ENCODE peak calls at places on chromosomes 4 and X, in eight cellular contexts. R, T, C, U, V, Z, O and J are unnamed samples.

GRCh38 chr4:77586953-77587383 is 18.7 kb upstream of the CXCL13 start:
- DNase-seq in R (no peak), T (peak), C (no peak), U (no peak), V (no peak), Z (no peak), O (peak), J (peak)

GRCh38 chrX:10949541-10949940 is 161.6 kb upstream of the HCCS start:
- DNase-seq in R (no peak), T (no peak), C (no peak), U (no peak), V (no peak), Z (no peak), O (no peak), J (no peak)

GRCh38 chrX:19512961-19513360 is 2.3 kb downstream of the MAP3K15 start:
- DNase-seq in R (no peak), T (no peak), C (no peak), U (no peak), V (no peak), Z (no peak), O (no peak), J (no peak)

GRCh38 chrX:33735182-33735581 is 396.9 kb downstream of the FAM47A start:
- DNase-seq in R (no peak), T (no peak), C (no peak), U (no peak), V (no peak), Z (no peak), O (no peak), J (no peak)

GRCh38 chr4:13292372-13292771 is 191.8 kb downstream of the RAB28 start:
- DNase-seq in R (no peak), T (no peak), C (no peak), U (no peak), V (no peak), Z (no peak), O (no peak), J (no peak)

GRCh38 chr4:74292111-74292870 is 16.0 kb upstream of the EPGN start:
- DNase-seq in R (no peak), T (no peak), C (no peak), U (no peak), V (no peak), Z (no peak), O (no peak), J (no peak)

GRCh38 chrX:149633511-149633910 is 1.9 kb upstream of the TMEM185A start:
- DNase-seq in R (no peak), T (no peak), C (no peak), U (no peak), V (no peak), Z (no peak), O (no peak), J (no peak)

GRCh38 chr4:40330536-40330935 is 4.6 kb upstream of the CHRNA9 start:
- DNase-seq in R (no peak), T (no peak), C (peak), U (no peak), V (no peak), Z (no peak), O (no peak), J (no peak)

GRCh38 chr4:112183252-112183651 is 38.0 kb downstream of the FAM241A start:
- DNase-seq in R (no peak), T (no peak), C (no peak), U (no peak), V (no peak), Z (no peak), O (no peak), J (no peak)

GRCh38 chr4:14695411-14695810 is 306.9 kb upstream of the CPEB2 start:
- DNase-seq in R (no peak), T (no peak), C (no peak), U (no peak), V (no peak), Z (no peak), O (no peak), J (no peak)

GRCh38 chrX:66110112-66110511 is 53.9 kb upstream of the HEPH start:
- DNase-seq in R (no peak), T (peak), C (peak), U (no peak), V (no peak), Z (no peak), O (no peak), J (peak)

GRCh38 chr4:101158507-101158906 is 188.8 kb downstream of the PPP3CA start:
- DNase-seq in R (no peak), T (no peak), C (no peak), U (no peak), V (no peak), Z (no peak), O (no peak), J (no peak)

GRCh38 chr4:6042293-6043063 is 24.2 kb upstream of the C4orf50 start:
- DNase-seq in R (no peak), T (no peak), C (no peak), U (no peak), V (no peak), Z (no peak), O (no peak), J (no peak)

GRCh38 chr4:10656988-10657387 is 27.6 kb downstream of the CLNK start:
- DNase-seq in R (no peak), T (no peak), C (peak), U (no peak), V (no peak), Z (no peak), O (no peak), J (no peak)

GRCh38 chr4:101418055-101418454 is 70.7 kb upstream of the PPP3CA start:
- DNase-seq in R (no peak), T (peak), C (peak), U (no peak), V (no peak), Z (no peak), O (peak), J (no peak)

GRCh38 chr4:7651461-7651921 is 216.8 kb upstream of the PSAPL1 start:
- DNase-seq in R (no peak), T (no peak), C (no peak), U (no peak), V (no peak), Z (no peak), O (no peak), J (no peak)

GRCh38 chrX:154458116-154458953 is at the start of gene PLXNA3:
- DNase-seq in R (no peak), T (peak), C (no peak), U (no peak), V (no peak), Z (no peak), O (no peak), J (no peak)

GRCh38 chr4:39025552-39026085 is 6.6 kb downstream of the TMEM156 start:
- DNase-seq in R (no peak), T (no peak), C (peak), U (no peak), V (no peak), Z (peak), O (no peak), J (no peak)

DNA sequence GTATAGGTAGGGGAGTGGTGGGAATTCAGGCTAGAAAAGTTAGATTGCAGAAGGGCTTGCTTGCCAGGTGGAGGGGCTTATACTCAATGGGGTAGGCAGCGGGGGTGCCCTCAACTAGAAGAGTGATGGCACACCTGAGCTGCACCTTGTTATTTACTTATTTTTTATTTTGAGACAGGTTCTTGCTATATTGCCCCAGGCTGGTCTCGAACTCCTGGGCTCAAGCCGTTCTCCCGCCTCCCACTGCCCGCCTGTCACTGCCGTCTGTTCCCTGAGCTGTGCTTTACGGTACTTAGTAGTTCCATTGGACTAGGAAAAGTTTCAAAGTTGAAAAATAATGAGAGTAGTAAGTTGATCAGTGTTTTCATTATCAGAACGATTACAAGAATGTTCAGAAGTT is 2.0 kb downstream of the ZFX start:
- DNase-seq in R (no peak), T (no peak), C (no peak), U (no peak), V (no peak), Z (no peak), O (no peak), J (no peak)
- TF ChIP-seq POLR2AphosphoS5 in R (no peak), T (no peak), C (no peak), U (no peak), V (no peak), Z (no peak), O (peak), J (no peak)

DNA sequence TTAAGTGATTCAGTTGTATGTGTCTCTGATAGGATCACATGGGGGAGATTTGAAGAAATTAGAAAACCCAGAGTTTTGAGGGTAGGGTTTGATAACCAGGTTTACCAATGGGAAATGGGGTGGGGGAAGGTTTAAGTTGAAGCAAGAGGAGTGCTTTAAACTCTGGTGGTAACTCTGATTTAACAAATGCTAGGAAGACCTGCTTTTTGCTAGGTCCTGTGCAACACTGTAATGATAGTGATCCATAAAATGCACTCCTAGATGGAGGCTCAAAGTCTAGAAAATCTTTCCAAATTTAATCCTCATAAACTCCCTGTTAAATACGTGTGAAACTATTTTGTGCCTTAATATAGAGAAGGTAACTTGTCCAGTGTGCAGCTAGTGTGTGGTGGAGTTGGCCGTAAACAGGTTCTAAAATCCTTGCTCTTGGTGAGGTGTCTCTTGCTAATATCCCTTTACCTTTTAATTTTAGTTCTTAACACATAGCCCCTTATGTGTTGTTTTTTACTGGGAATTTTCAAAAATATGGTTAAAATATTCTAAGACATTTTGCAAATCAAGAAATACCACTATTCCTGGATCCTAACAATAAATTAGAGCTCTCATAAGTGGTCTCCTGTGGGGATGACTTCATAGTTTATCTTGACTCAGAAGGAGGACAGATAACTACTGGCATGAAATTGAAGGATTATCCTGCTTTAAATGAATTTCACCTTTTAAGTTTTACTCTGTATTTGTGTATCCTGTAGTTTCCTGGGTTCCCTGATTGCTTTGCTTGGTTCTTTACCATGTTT is 4.1 kb downstream of the RPL34 start:
- DNase-seq in R (no peak), T (no peak), C (no peak), U (no peak), V (no peak), Z (no peak), O (no peak), J (no peak)
- H3K4me3 ChIP-seq in R (peak), T (no peak), C (no peak), U (no peak), V (no peak), Z (no peak), O (peak), J (no peak)

GRCh38 chrX:13110427-13111324 is 66.3 kb upstream of the FAM9C start:
- DNase-seq in R (no peak), T (peak), C (peak), U (no peak), V (no peak), Z (no peak), O (no peak), J (no peak)
- TF ChIP-seq POLR2AphosphoS5 in R (no peak), T (no peak), C (peak), U (peak), V (no peak), Z (no peak), O (no peak), J (no peak)

DNA sequence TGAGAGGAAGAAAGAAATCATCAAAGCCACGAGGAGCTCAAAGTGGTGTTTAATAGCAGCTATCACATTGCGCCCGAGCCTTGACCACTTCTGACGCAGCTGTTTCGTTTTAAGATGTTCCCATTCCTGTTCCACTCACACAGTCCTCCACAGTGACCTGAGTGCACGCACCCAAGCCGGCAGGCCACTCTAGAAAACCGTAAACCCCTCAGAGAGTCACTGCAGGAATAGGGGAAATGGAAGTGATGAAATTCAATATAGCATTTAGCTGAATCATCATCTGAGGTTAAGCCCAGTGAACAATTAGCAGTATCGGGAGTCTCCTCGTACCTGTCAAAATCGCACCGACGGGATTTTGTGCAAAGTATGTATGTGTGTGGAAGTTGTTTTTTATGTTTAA is 17.9 kb upstream of the HAND2 start:
- DNase-seq in R (no peak), T (no peak), C (no peak), U (no peak), V (no peak), Z (no peak), O (no peak), J (peak)
- H3K4me3 ChIP-seq in R (no peak), T (no peak), C (no peak), U (no peak), V (no peak), Z (no peak), O (no peak), J (peak)

DNA sequence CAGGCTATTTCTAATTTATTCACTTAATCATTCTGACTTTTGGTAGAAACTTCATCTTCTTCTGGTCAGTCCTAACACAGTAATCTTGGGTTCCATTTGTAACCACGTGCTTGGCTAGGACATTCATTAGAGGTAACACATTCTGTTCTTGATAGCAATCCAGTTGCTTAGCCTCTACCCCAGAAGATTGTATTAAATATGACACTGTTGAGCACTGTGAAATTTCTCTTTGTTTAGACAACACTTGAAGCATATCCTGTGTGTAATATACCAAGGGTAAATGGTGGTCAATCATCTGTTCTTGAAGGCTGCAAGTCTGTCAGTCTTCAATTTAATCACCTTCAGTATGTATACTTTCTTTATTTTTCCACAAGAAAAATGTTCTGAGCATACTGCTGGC is 523.0 kb downstream of the ANKRD50 start:
- DNase-seq in R (no peak), T (no peak), C (no peak), U (no peak), V (no peak), Z (no peak), O (no peak), J (no peak)
- TF ChIP-seq POLR2AphosphoS5 in R (no peak), T (peak), C (no peak), U (no peak), V (no peak), Z (no peak), O (no peak), J (no peak)